ENCODE peak calls at places on chromosomes 4 and X, in five cellular contexts. H, I, J, E and N are unnamed samples.

GRCh38 chrX:45353462-45353861 is 152.8 kb upstream of the DIPK2B start:
- DNase-seq in H (no peak), I (no peak), J (no peak), E (no peak), N (no peak)

GRCh38 chrX:103687073-103687695 is 685 bp upstream of the MORF4L2 start:
- DNase-seq in H (peak; percentile 31), I (peak; percentile 86), J (peak; percentile 94), E (peak; percentile 89), N (no peak)

GRCh38 chrX:18410038-18410437 is 15.4 kb upstream of the CDKL5 start:
- DNase-seq in H (no peak), I (no peak), J (no peak), E (no peak), N (peak; percentile 64)

GRCh38 chr4:147340547-147341225 is 140.2 kb upstream of the EDNRA start:
- DNase-seq in H (no peak), I (no peak), J (no peak), E (no peak), N (peak; percentile 9)

GRCh38 chr4:82560853-82561744 is 689 bp downstream of the TMEM150C start:
- DNase-seq in H (no peak), I (no peak), J (no peak), E (peak; percentile 10), N (no peak)

GRCh38 chrX:1393871-1394615 is 2.1 kb upstream of the SLC25A6 start:
- DNase-seq in H (no peak), I (no peak), J (peak; percentile 17), E (peak; percentile 2), N (no peak)

GRCh38 chr4:123877561-123877960 is 481.0 kb downstream of the SPRY1 start:
- DNase-seq in H (no peak), I (no peak), J (no peak), E (no peak), N (peak; percentile 53)

GRCh38 chr4:47877204-47877603 is 37.2 kb downstream of the NFXL1 start:
- DNase-seq in H (no peak), I (no peak), J (no peak), E (no peak), N (no peak)

GRCh38 chr4:178339769-178340168 is 897.5 kb upstream of the AGA start:
- DNase-seq in H (no peak), I (no peak), J (no peak), E (no peak), N (no peak)

GRCh38 chrX:17567821-17568220 is 169.5 kb upstream of the SCML1 start:
- DNase-seq in H (no peak), I (no peak), J (no peak), E (no peak), N (no peak)

GRCh38 chr4:13539721-13540445 is 4.4 kb downstream of the NKX3-2 start:
- DNase-seq in H (no peak), I (no peak), J (no peak), E (no peak), N (no peak)

GRCh38 chr4:57131849-57132745 is 21.9 kb upstream of the IGFBP7 start:
- DNase-seq in H (no peak), I (no peak), J (no peak), E (no peak), N (peak; percentile 39)

GRCh38 chrX:24023972-24024664 is 2.9 kb downstream of the KLHL15 start:
- DNase-seq in H (no peak), I (no peak), J (no peak), E (no peak), N (peak; percentile 26)

GRCh38 chr4:123256006-123256405 is 140.6 kb upstream of the SPRY1 start:
- DNase-seq in H (no peak), I (no peak), J (no peak), E (no peak), N (no peak)

GRCh38 chr4:188214861-188215260 is 75.6 kb downstream of the TRIML1 start:
- DNase-seq in H (no peak), I (no peak), J (no peak), E (no peak), N (no peak)

GRCh38 chrX:118164138-118164537 is 47.5 kb upstream of the KLHL13 start:
- DNase-seq in H (no peak), I (no peak), J (no peak), E (no peak), N (no peak)

GRCh38 chrX:130770615-130771014 is 132.4 kb downstream of the ENOX2 start:
- DNase-seq in H (peak; percentile 51), I (no peak), J (no peak), E (no peak), N (peak; percentile 78)

GRCh38 chr4:83361416-83362196 is 27.0 kb upstream of the HPSE start:
- DNase-seq in H (no peak), I (no peak), J (no peak), E (no peak), N (no peak)

GRCh38 chr4:99485212-99485611 is 25.6 kb upstream of the C4orf17 start:
- DNase-seq in H (no peak), I (no peak), J (no peak), E (no peak), N (no peak)

GRCh38 chr4:99483636-99484035 is 27.2 kb upstream of the C4orf17 start:
- DNase-seq in H (no peak), I (no peak), J (no peak), E (no peak), N (peak; percentile 39)
- H3K4me3 ChIP-seq in H (no peak overlapping the region), I (no peak overlapping the region), J (no peak overlapping the region), E (no peak overlapping the region), N (no peak overlapping the region)

DNA sequence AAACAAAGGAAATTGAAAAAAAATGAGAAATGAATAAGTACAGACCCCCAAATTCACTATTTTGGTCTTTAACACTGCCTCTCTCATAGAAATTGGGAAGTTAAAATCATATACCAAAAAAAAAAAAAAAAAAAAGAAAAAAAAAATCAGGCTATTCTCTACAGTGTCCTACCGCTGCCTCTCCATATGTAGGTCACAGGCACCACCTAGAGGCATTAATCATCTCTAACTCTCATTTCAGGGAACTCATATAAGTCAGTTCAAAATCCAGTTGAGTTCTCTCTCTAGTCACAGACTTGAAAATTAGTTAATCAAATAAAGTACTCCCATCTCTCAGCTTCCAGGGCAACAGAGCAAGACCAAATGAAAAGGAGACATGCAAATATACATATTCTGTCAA is 47.9 kb downstream of the COX18 start:
- DNase-seq in H (no peak), I (no peak), J (no peak), E (no peak), N (peak; percentile 79)
- TF ChIP-seq CTCF in H (peak; percentile 55), I (peak; percentile 26), J (no peak), E (no peak), N (peak; percentile 53)

DNA sequence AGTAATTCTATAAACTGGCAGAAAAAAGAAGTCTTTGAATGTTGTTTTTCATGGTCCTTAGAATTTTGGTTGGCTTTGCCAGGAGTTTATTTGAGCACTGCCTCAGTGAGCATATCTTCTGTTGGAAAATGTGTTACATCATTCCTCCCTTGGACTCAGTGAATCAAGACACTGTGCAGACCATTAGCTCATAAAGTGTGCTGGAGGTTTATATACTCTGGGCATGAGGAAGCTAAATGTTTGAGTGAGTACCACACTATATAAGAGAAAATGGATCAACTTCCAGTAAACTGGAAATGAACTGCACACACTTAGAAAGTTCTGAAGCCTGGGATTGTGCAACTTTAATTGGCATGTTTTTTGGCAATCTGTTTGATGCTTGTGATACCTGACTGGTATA is 75.8 kb downstream of the LIMCH1 start:
- DNase-seq in H (no peak), I (no peak), J (no peak), E (no peak), N (no peak)
- H3K4me3 ChIP-seq in H (peak overlapping the region; percentile 50), I (no peak overlapping the region), J (no peak overlapping the region), E (peak overlapping the region; percentile 34), N (no peak overlapping the region)

DNA sequence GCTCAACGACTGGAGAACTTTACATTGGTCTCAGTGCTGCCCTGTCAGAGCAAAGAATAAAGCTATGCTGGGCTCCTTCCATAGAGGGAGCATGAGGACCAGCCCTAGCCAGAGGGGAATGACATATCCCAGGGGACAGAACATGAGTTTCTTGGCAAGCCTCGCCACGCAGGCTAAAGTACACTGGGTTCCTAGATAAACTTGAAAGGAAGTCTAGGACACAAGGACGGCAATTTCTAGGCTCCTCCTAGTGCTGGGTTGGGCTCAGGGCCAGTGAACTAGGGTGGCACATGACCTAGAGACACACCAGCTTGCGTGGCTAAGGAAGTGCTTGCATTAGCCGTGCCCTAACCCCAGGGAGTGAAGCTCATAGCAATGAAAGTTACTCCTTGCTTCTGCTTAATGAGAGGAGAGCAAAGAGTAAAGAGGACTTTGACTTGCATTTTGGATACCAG is 141.0 kb downstream of the MAB21L2 start:
- DNase-seq in H (peak; percentile 3), I (peak; percentile 88), J (peak; percentile 86), E (peak; percentile 61), N (peak; percentile 85)
- TF ChIP-seq CTCF in H (peak; percentile 21), I (peak; percentile 72), J (peak; percentile 35), E (peak; percentile 12), N (peak; percentile 37)

DNA sequence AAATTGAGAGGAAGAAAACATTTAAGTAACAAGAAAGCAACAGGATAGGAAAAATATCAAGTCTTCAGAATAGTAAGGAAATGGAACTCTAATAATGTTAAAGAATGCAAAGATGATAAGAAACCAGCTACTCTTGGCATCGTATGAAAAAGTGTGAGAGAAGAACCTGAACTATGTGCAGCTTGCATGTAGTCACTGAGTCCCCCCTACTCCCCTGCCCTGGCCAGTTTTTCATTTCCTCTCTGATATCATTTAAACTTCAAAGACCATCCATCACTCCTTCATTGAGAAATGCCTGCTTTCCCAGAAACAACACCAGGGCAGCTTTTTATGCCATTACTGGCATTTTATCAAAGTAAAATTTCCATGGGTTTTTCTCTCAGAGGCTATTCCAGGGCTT is 28.1 kb downstream of the INPP4B start:
- DNase-seq in H (no peak), I (no peak), J (no peak), E (no peak), N (peak; percentile 80)
- H3K4me3 ChIP-seq in H (peak overlapping the region; percentile 9), I (no peak overlapping the region), J (no peak overlapping the region), E (peak overlapping the region; percentile 40), N (peak overlapping the region; percentile 3)

DNA sequence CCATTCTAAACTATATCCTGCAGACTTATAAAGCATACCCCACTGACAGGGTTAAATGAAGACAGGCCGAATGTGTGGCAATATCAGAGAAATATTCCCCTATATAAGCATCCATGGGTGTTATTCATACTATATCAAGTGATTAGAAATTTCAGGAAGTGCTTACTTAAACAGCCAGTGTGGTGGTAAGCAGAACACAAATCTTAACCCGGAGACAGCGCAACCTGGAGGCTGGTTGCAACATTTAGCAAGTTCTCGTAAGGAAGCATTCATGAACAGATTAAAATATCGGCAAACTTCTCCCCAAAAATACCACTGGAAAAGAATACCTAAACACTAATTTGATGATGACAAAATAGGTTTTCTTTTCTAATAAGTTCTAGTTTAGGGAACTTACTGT is 261.2 kb downstream of the CBLL2 start:
- DNase-seq in H (no peak), I (no peak), J (no peak), E (no peak), N (no peak)
- TF ChIP-seq CTCF in H (no peak), I (no peak), J (no peak), E (no peak), N (no peak)

GRCh38 chr4:139734875-139735380 is 69.3 kb downstream of the MGST2 start:
- DNase-seq in H (peak; percentile 72), I (peak; percentile 90), J (peak; percentile 94), E (peak; percentile 87), N (peak; percentile 88)

GRCh38 chr4:139734201-139734874 is 68.7 kb downstream of the MGST2 start:
- DNase-seq in H (no peak), I (peak; percentile 76), J (no peak), E (no peak), N (peak; percentile 89)

GRCh38 chr4:139736661-139737060 is 71.0 kb downstream of the MGST2 start:
- DNase-seq in H (no peak), I (peak; percentile 53), J (no peak), E (no peak), N (peak; percentile 34)

GRCh38 chr4:139735381-139736256 is 70.0 kb downstream of the MGST2 start:
- DNase-seq in H (no peak), I (peak; percentile 57), J (peak; percentile 66), E (peak; percentile 38), N (no peak)

GRCh38 chr4:139736257-139736626 is 70.6 kb downstream of the MGST2 start:
- DNase-seq in H (no peak), I (peak; percentile 54), J (no peak), E (no peak), N (no peak)
- H3K4me3 ChIP-seq in H (no peak overlapping the region), I (no peak overlapping the region), J (no peak overlapping the region), E (no peak overlapping the region), N (no peak overlapping the region)